ENCODE peak calls at places on chromosomes 7 and 10, in five cellular contexts. One of them, this sample, is unnamed.

GRCh38 chr7:6680146-6680545 is 26.6 kb downstream of the ZNF12 start:
- DNase-seq in dorsolateral prefrontal cortex: no peak
- DNase-seq in lower lobe of right lung: no peak
- DNase-seq in cardiac muscle cell: no peak
- DNase-seq in CD8-positive, alpha-beta T cell: no peak
- DNase-seq in this sample: no peak

GRCh38 chr7:45407730-45408406 is 166.3 kb upstream of the ADCY1 start:
- DNase-seq in CD8-positive, alpha-beta T cell: no peak
- DNase-seq in cardiac muscle cell: no peak
- DNase-seq in lower lobe of right lung: no peak
- DNase-seq in dorsolateral prefrontal cortex: no peak
- DNase-seq in this sample: no peak

GRCh38 chr7:35359423-35359822 is 105.5 kb upstream of the TBX20 start:
- DNase-seq in dorsolateral prefrontal cortex: no peak
- DNase-seq in cardiac muscle cell: no peak
- DNase-seq in lower lobe of right lung: no peak
- DNase-seq in CD8-positive, alpha-beta T cell: no peak
- DNase-seq in this sample: no peak

GRCh38 chr7:152859781-152860191 is 100.2 kb downstream of the ACTR3B start:
- DNase-seq in CD8-positive, alpha-beta T cell: no peak
- DNase-seq in dorsolateral prefrontal cortex: no peak
- DNase-seq in lower lobe of right lung: no peak
- DNase-seq in cardiac muscle cell: no peak
- DNase-seq in this sample: no peak

GRCh38 chr7:116592445-116592844 is 67.6 kb downstream of the CAV1 start:
- DNase-seq in cardiac muscle cell: no peak
- DNase-seq in lower lobe of right lung: peak; percentile 46
- DNase-seq in CD8-positive, alpha-beta T cell: no peak
- DNase-seq in dorsolateral prefrontal cortex: no peak
- DNase-seq in this sample: peak; percentile 82

GRCh38 chr10:128431506-128431905 is 305.3 kb upstream of the MKI67 start:
- DNase-seq in dorsolateral prefrontal cortex: no peak
- DNase-seq in CD8-positive, alpha-beta T cell: no peak
- DNase-seq in cardiac muscle cell: no peak
- DNase-seq in lower lobe of right lung: no peak
- DNase-seq in this sample: no peak

GRCh38 chr7:129777195-129777844 is 165.8 kb downstream of the NRF1 start:
- DNase-seq in cardiac muscle cell: no peak
- DNase-seq in lower lobe of right lung: no peak
- DNase-seq in CD8-positive, alpha-beta T cell: no peak
- DNase-seq in dorsolateral prefrontal cortex: no peak
- DNase-seq in this sample: no peak

GRCh38 chr10:13613519-13613918 is 26.8 kb downstream of the PRPF18 start:
- DNase-seq in cardiac muscle cell: peak; percentile 73
- DNase-seq in CD8-positive, alpha-beta T cell: no peak
- DNase-seq in lower lobe of right lung: no peak
- DNase-seq in dorsolateral prefrontal cortex: no peak
- DNase-seq in this sample: no peak

GRCh38 chr10:72886596-72887522 is 6.7 kb upstream of the OIT3 start:
- DNase-seq in dorsolateral prefrontal cortex: no peak
- DNase-seq in CD8-positive, alpha-beta T cell: no peak
- DNase-seq in lower lobe of right lung: no peak
- DNase-seq in cardiac muscle cell: peak; percentile 18
- DNase-seq in this sample: no peak

DNA sequence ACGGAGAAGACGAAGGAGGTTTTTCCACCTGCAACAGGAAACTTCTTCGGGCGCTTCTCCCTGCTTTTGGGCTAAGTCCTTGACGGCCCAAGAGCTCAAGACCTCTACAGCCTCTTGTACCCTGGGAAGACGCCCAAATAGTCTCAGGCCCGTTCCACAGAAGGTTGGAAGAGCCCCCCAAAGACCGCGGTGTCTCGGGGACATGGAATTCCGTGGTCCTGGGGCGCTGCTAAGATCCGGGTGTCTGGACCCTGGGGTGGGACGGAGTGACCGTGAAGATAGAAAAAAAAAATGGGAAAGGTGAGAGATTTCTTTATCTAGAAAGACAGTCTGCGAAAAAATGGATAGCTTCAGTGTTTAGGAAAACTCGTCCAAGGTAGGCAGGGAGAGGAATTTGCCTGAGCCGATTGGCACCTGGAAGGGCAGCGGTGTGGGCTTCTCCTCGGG is 398 bp downstream of the GAD2 start:
- DNase-seq in cardiac muscle cell: no peak
- DNase-seq in CD8-positive, alpha-beta T cell: no peak
- DNase-seq in lower lobe of right lung: no peak
- DNase-seq in dorsolateral prefrontal cortex: no peak
- DNase-seq in this sample: no peak
- H3K27me3 ChIP-seq in cardiac muscle cell: peaks cover 100% of the 10 kb centered on the region
- H3K27me3 ChIP-seq in CD8-positive, alpha-beta T cell: peaks cover 53% of the 10 kb centered on the region
- H3K27me3 ChIP-seq in lower lobe of right lung: peaks cover 97% of the 10 kb centered on the region
- H3K27me3 ChIP-seq in dorsolateral prefrontal cortex: peaks cover 96% of the 10 kb centered on the region
- H3K27me3 ChIP-seq in this sample: peaks cover 8% of the 10 kb centered on the region

GRCh38 chr7:92404170-92404614 is 43.1 kb upstream of the GATAD1 start:
- DNase-seq in cardiac muscle cell: peak; percentile 10
- DNase-seq in dorsolateral prefrontal cortex: no peak
- DNase-seq in CD8-positive, alpha-beta T cell: peak; percentile 55
- DNase-seq in lower lobe of right lung: no peak
- DNase-seq in this sample: no peak
- TF ChIP-seq CTCF in cardiac muscle cell: peak; percentile 25
- TF ChIP-seq CTCF in dorsolateral prefrontal cortex: no peak
- TF ChIP-seq CTCF in CD8-positive, alpha-beta T cell: no peak
- TF ChIP-seq CTCF in lower lobe of right lung: no peak
- TF ChIP-seq CTCF in this sample: no peak

GRCh38 chr10:89657302-89657701 is 12.3 kb upstream of the PANK1 start:
- DNase-seq in CD8-positive, alpha-beta T cell: no peak
- DNase-seq in dorsolateral prefrontal cortex: no peak
- DNase-seq in cardiac muscle cell: peak; percentile 24
- DNase-seq in lower lobe of right lung: no peak
- DNase-seq in this sample: no peak
- H3K27me3 ChIP-seq in CD8-positive, alpha-beta T cell: no peaks in the 10 kb centered on the region
- H3K27me3 ChIP-seq in dorsolateral prefrontal cortex: no peaks in the 10 kb centered on the region
- H3K27me3 ChIP-seq in cardiac muscle cell: no peaks in the 10 kb centered on the region
- H3K27me3 ChIP-seq in lower lobe of right lung: no peaks in the 10 kb centered on the region
- H3K27me3 ChIP-seq in this sample: no peaks in the 10 kb centered on the region

GRCh38 chr10:77689339-77689738 is 51.7 kb upstream of the KCNMA1 start:
- DNase-seq in dorsolateral prefrontal cortex: no peak
- DNase-seq in lower lobe of right lung: no peak
- DNase-seq in cardiac muscle cell: no peak
- DNase-seq in CD8-positive, alpha-beta T cell: no peak
- DNase-seq in this sample: no peak

GRCh38 chr10:77687621-77688020 is 50.0 kb upstream of the KCNMA1 start:
- DNase-seq in CD8-positive, alpha-beta T cell: no peak
- DNase-seq in cardiac muscle cell: no peak
- DNase-seq in dorsolateral prefrontal cortex: no peak
- DNase-seq in lower lobe of right lung: no peak
- DNase-seq in this sample: no peak

GRCh38 chr10:77696584-77696983 is 59.0 kb upstream of the KCNMA1 start:
- DNase-seq in cardiac muscle cell: no peak
- DNase-seq in lower lobe of right lung: no peak
- DNase-seq in dorsolateral prefrontal cortex: no peak
- DNase-seq in CD8-positive, alpha-beta T cell: no peak
- DNase-seq in this sample: no peak

GRCh38 chr10:77695186-77695585 is 57.6 kb upstream of the KCNMA1 start:
- DNase-seq in dorsolateral prefrontal cortex: no peak
- DNase-seq in CD8-positive, alpha-beta T cell: no peak
- DNase-seq in cardiac muscle cell: no peak
- DNase-seq in lower lobe of right lung: no peak
- DNase-seq in this sample: no peak

GRCh38 chr10:77692782-77693181 is 55.2 kb upstream of the KCNMA1 start:
- DNase-seq in dorsolateral prefrontal cortex: no peak
- DNase-seq in CD8-positive, alpha-beta T cell: peak; percentile 41
- DNase-seq in lower lobe of right lung: no peak
- DNase-seq in cardiac muscle cell: peak; percentile 55
- DNase-seq in this sample: no peak
- TF ChIP-seq CTCF in dorsolateral prefrontal cortex: no peak
- TF ChIP-seq CTCF in CD8-positive, alpha-beta T cell: no peak
- TF ChIP-seq CTCF in lower lobe of right lung: no peak
- TF ChIP-seq CTCF in cardiac muscle cell: no peak
- TF ChIP-seq CTCF in this sample: no peak

GRCh38 chr10:45371555-45371954 is 2.5 kb upstream of the ALOX5 start:
- DNase-seq in lower lobe of right lung: no peak
- DNase-seq in CD8-positive, alpha-beta T cell: no peak
- DNase-seq in dorsolateral prefrontal cortex: no peak
- DNase-seq in cardiac muscle cell: no peak
- DNase-seq in this sample: no peak

GRCh38 chr10:45373003-45373782 is 823 bp upstream of the ALOX5 start:
- DNase-seq in cardiac muscle cell: no peak
- DNase-seq in CD8-positive, alpha-beta T cell: no peak
- DNase-seq in dorsolateral prefrontal cortex: no peak
- DNase-seq in lower lobe of right lung: peak; percentile 62
- DNase-seq in this sample: no peak

GRCh38 chr10:45368181-45368580 is 5.8 kb upstream of the ALOX5 start:
- DNase-seq in lower lobe of right lung: no peak
- DNase-seq in CD8-positive, alpha-beta T cell: no peak
- DNase-seq in cardiac muscle cell: no peak
- DNase-seq in dorsolateral prefrontal cortex: no peak
- DNase-seq in this sample: no peak

GRCh38 chr10:45372251-45372951 is 1.6 kb upstream of the ALOX5 start:
- DNase-seq in dorsolateral prefrontal cortex: no peak
- DNase-seq in CD8-positive, alpha-beta T cell: no peak
- DNase-seq in lower lobe of right lung: no peak
- DNase-seq in cardiac muscle cell: no peak
- DNase-seq in this sample: no peak

GRCh38 chr10:45370202-45370955 is 3.6 kb upstream of the ALOX5 start:
- DNase-seq in CD8-positive, alpha-beta T cell: no peak
- DNase-seq in dorsolateral prefrontal cortex: no peak
- DNase-seq in cardiac muscle cell: no peak
- DNase-seq in lower lobe of right lung: no peak
- DNase-seq in this sample: no peak
- H3K27me3 ChIP-seq in CD8-positive, alpha-beta T cell: no peaks in the 10 kb centered on the region
- H3K27me3 ChIP-seq in dorsolateral prefrontal cortex: peaks cover 24% of the 10 kb centered on the region
- H3K27me3 ChIP-seq in cardiac muscle cell: peaks cover 68% of the 10 kb centered on the region
- H3K27me3 ChIP-seq in lower lobe of right lung: peaks cover 22% of the 10 kb centered on the region
- H3K27me3 ChIP-seq in this sample: no peaks in the 10 kb centered on the region

GRCh38 chr7:100632951-100633717 is 8.2 kb downstream of the TFR2 start:
- DNase-seq in CD8-positive, alpha-beta T cell: peak; percentile 72
- DNase-seq in dorsolateral prefrontal cortex: no peak
- DNase-seq in lower lobe of right lung: peak; percentile 75
- DNase-seq in cardiac muscle cell: peak; percentile 31
- DNase-seq in this sample: peak; percentile 23
- TF ChIP-seq CTCF in CD8-positive, alpha-beta T cell: peak; percentile 36
- TF ChIP-seq CTCF in dorsolateral prefrontal cortex: peak; percentile 11
- TF ChIP-seq CTCF in lower lobe of right lung: peak; percentile 44
- TF ChIP-seq CTCF in cardiac muscle cell: peak; percentile 31
- TF ChIP-seq CTCF in this sample: no peak